ENCODE peak calls at places on chromosomes 6 and 20, in four cellular contexts. J, T, N and B are unnamed samples. For H3K36me3, the result is how much of the 10 kb centered on the place peaks cover.

GRCh38 chr6:36985384-36985962 is 523 bp downstream of the MTCH1 start:
- DNase-seq in T (no peak), N (no peak), J (no peak), B (no peak)

GRCh38 chr6:2237001-2237400 is 8.4 kb downstream of the GMDS start:
- DNase-seq in J (no peak), T (peak), N (no peak), B (no peak)

GRCh38 chr20:3798405-3798768 is 2.3 kb downstream of the CDC25B start:
- DNase-seq in J (no peak), N (peak), T (no peak), B (no peak)

GRCh38 chr6:49155321-49155720 is 307.7 kb downstream of the MMUT start:
- DNase-seq in T (no peak), J (no peak), N (no peak), B (no peak)

GRCh38 chr6:20237677-20238460 is 25.6 kb upstream of the MBOAT1 start:
- DNase-seq in T (no peak), N (no peak), J (no peak), B (no peak)

GRCh38 chr20:22825546-22825945 is 209.6 kb upstream of the SSTR4 start:
- DNase-seq in T (no peak), J (no peak), N (no peak), B (no peak)

GRCh38 chr6:46217671-46218131 is 46.9 kb upstream of the ENPP5 start:
- DNase-seq in J (no peak), N (no peak), T (no peak), B (no peak)

GRCh38 chr20:33343521-33343920 is 57.8 kb downstream of the CDK5RAP1 start:
- DNase-seq in T (no peak), N (no peak), J (no peak), B (no peak)

GRCh38 chr6:151847064-151847463 is 39.6 kb downstream of the ESR1 start:
- DNase-seq in N (no peak), T (no peak), J (peak), B (no peak)

GRCh38 chr6:1538810-1539482 is 70.8 kb upstream of the FOXC1 start:
- DNase-seq in N (no peak), T (no peak), J (no peak), B (no peak)

GRCh38 chr6:8277769-8278168 is 157.6 kb downstream of the SLC35B3 start:
- DNase-seq in T (no peak), J (peak), N (no peak), B (no peak)

GRCh38 chr20:58020656-58021454 is 207.6 kb downstream of the ANKRD60 start:
- DNase-seq in J (no peak), N (no peak), T (no peak), B (no peak)

GRCh38 chr6:56513631-56514030 is 129.1 kb downstream of the DST start:
- DNase-seq in J (no peak), N (no peak), T (no peak), B (no peak)

GRCh38 chr20:34537651-34538050 is 20.9 kb upstream of the MAP1LC3A start:
- DNase-seq in N (peak), J (no peak), T (no peak), B (no peak)

GRCh38 chr6:20404641-20405032 is 3.0 kb downstream of the E2F3 start:
- DNase-seq in N (peak), T (no peak), J (peak), B (peak)

GRCh38 chr6:133833905-133834304 is 55.0 kb upstream of the TCF21 start:
- DNase-seq in T (no peak), N (no peak), J (peak), B (no peak)

GRCh38 chr6:149754573-149754972 is 5.0 kb downstream of the PCMT1 start:
- DNase-seq in J (no peak), T (no peak), N (no peak), B (no peak)

GRCh38 chr6:136326038-136326561 is 36.5 kb upstream of the BCLAF1 start:
- DNase-seq in T (no peak), N (no peak), J (peak), B (no peak)

GRCh38 chr6:54427396-54427910 is 119.2 kb downstream of the TINAG start:
- DNase-seq in N (no peak), J (no peak), T (no peak), B (no peak)

GRCh38 chr6:33851959-33852358 is 48.2 kb upstream of the MLN start:
- DNase-seq in J (peak), N (peak), T (no peak), B (no peak)

DNA sequence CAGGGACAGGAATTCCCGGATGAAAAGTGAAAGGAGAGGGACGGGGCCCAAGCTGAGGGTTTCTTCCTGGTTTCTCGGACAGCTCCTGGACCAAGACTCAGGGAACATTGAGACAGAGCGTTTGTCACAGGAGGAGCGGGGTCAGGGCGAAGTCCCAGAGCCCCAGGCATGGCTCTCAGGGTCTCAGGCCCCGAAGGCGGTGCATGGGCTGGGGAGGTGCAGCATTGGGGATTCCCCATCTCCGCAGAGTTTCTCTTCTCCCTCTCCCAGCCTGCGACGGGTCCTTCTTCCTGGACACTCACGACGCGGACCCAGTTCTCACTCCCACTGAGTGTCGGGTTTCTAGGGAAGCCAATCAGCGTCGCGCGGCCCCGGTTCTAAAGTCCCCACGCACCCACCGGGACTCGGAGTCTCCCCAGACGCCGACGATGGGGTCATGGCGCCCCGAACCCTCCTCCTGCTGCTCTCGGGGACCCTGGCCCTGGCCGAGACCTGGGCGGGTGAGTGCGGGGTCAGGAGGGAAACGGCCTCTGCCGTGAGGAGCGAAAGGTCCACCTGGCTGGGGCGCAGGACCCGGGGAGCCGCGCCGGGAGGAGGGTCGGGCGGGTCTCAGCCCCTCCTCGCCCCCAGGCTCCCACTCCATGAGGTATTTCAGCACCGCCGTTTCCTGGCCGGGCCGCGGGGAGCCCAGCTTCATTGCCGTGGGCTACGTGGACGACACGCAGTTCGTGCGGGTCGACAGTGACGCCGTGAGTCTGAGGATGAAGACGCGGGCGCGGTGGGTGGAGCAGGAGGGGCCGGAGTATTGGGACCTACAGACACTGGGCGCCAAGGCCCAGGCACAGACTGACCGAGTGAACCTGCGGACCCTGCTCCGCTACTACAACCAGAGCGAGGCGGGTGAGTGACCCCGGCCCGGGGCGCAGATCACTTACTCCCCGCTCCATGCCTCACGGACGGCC is 54.6 kb upstream of the POLR1H start:
- DNase-seq in J (peak), N (peak), T (no peak), B (peak)
- H3K4me3 ChIP-seq in J (peak), N (peak), T (peak), B (peak)

DNA sequence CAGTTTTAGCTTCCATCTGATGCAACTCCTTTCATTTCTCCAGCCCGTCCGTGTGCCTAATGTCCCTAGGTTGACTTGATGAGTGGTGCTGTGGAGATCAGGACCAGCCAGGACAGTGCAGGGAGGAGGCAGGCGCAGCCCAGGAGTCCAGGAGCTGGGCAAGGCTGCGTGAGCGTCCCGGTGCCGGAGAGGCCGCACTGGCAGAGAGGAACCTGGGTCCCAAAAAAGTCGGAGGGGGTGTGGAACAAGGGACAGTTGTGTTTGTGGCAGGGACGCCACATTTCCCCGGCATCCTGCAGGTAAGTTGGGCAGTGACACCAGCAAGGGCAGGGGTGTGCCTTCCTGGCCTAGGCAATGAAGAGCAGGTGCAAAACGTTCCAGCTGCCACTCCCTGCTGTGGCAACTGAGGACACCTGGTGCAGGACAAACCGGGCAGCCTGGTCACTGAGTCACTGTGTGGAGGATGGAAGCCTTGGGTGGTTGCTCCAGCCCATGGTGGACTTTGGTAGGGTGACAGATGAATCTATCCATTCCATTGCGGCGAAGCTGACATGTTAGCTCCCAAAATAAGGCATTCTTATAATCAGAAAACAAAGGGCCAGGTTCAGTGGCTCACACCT is 53.2 kb downstream of the RAMACL start:
- DNase-seq in J (no peak), N (peak), T (no peak), B (no peak)
- H3K36me3 ChIP-seq in J (under half), N (under half), T (under half), B (under half)

DNA sequence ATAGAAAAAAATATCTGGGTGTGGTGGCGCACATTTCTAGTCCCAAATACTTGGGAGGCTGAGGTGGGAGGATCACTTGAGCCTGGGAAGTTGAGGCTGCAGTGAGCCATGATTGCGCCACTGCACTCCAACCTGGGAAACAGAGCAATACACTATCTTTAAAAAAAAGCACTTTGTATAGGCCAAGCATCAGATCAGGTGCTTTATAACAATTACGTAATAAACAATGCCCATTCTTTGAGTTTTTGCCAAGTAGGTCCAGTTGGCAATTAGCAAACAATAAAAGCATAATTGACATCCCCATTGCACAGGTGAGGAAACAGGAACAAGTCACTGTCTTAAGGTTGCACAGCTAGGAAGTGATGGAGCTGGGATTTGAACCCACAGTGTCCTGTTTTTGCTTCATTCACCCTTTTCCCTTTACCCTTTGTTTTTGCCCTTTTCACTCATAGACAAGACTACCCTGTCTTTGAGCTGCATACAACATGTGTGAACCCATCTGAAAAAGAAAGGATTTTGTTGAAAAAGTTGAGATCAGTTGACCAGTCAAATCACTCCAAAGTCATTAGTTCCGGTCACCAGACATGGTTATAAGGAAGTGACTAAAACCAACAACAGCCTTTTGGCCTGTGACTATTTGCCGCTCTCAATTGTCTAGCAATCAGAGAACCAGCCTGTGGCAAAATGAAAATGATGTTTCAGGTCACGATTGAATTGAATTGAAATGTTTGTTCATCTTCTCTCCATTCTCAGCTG is 303.6 kb downstream of the TFAP2C start:
- DNase-seq in T (no peak), N (no peak), J (no peak), B (no peak)
- H3K4me3 ChIP-seq in T (no peak), N (no peak), J (no peak), B (no peak)

GRCh38 chr6:31892821-31893220 is 4.7 kb downstream of the EHMT2 start:
- DNase-seq in J (no peak), N (no peak), T (no peak), B (no peak)
- H3K36me3 ChIP-seq in J (half or more), N (under half), T (under half), B (under half)

GRCh38 chr6:89976141-89977020 is 82.1 kb downstream of the GJA10 start:
- DNase-seq in N (no peak), J (no peak), T (no peak), B (no peak)

GRCh38 chr6:89980353-89980752 is 86.1 kb downstream of the GJA10 start:
- DNase-seq in N (no peak), J (no peak), T (no peak), B (no peak)

GRCh38 chr6:89979473-89980119 is 85.3 kb downstream of the GJA10 start:
- DNase-seq in J (no peak), T (no peak), N (no peak), B (no peak)

GRCh38 chr6:89978749-89979145 is 84.5 kb downstream of the GJA10 start:
- DNase-seq in N (no peak), J (no peak), T (no peak), B (no peak)

GRCh38 chr6:89977808-89978748 is 83.8 kb downstream of the GJA10 start:
- DNase-seq in J (peak), T (peak), N (no peak), B (no peak)
- H3K4me3 ChIP-seq in J (no peak), T (no peak), N (no peak), B (no peak)

GRCh38 chr20:37395921-37396519 is 50.1 kb downstream of the SRC start:
- DNase-seq in J (peak), N (no peak), T (no peak), B (no peak)
- H3K36me3 ChIP-seq in J (under half), N (under half), T (half or more), B (under half)

GRCh38 chr6:156845447-156845846 is 68.3 kb downstream of the ARID1B start:
- DNase-seq in J (no peak), T (no peak), N (no peak), B (no peak)
- H3K4me3 ChIP-seq in J (no peak), T (no peak), N (no peak), B (no peak)

DNA sequence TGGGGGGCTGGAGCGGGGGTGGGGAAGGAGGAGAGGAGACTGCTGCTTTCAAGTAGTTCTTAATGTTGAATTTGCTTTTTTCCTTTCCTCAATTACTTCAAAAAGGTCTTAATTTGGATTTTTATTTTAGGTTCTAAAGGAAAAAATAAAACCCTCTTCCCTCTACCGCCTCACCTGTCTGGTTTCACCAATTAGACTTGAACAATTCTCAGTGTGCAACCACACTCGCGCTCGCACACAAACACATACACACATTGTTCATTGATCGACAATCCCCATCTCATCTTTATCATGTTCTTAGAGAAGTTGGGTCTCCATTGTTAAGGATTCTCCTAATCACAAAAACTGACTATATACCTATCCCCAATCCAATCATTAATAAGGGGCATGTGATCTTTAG is 97.3 kb downstream of the HFE start:
- DNase-seq in J (no peak), T (no peak), N (no peak), B (no peak)
- H3K36me3 ChIP-seq in J (under half), T (under half), N (under half), B (under half)

GRCh38 chr20:62550087-62550565 is 74.3 kb upstream of the GATA5 start:
- DNase-seq in N (no peak), J (peak), T (no peak), B (no peak)
- H3K4me3 ChIP-seq in N (no peak), J (peak), T (no peak), B (no peak)